ENCODE peak calls at places on chromosomes 11 and 22, in six cellular contexts. Q is sigmoid colon, P is SK-N-DZ, N is left cardiac atrium, H is H7, I is AG09319. K is an unnamed sample.

GRCh38 chr22:45998638-45999378 is 21.8 kb upstream of the WNT7B start:
- DNase-seq in Q (peak), P (no peak), N (peak), H (peak), I (no peak), K (peak)

GRCh38 chr22:38284042-38284402 is 11.2 kb upstream of the TMEM184B start:
- DNase-seq in Q (peak), P (no peak), N (no peak), H (no peak), I (peak), K (no peak)

GRCh38 chr22:49373289-49373666 is 454.4 kb downstream of the BRD1 start:
- DNase-seq in Q (no peak), P (no peak), N (no peak), H (no peak), I (no peak), K (peak)

GRCh38 chr11:128530119-128531091 is 57.0 kb downstream of the ETS1 start:
- DNase-seq in Q (peak), P (no peak), N (peak), H (no peak), I (peak), K (no peak)

GRCh38 chr11:70289582-70289981 is 19.1 kb downstream of the PPFIA1 start:
- DNase-seq in Q (no peak), P (no peak), N (no peak), H (no peak), I (no peak), K (no peak)

GRCh38 chr11:128728767-128729587 is 35.1 kb downstream of the FLI1 start:
- DNase-seq in Q (no peak), P (no peak), N (no peak), H (no peak), I (no peak), K (no peak)

GRCh38 chr22:45511847-45512261 is 9.2 kb downstream of the FBLN1 start:
- DNase-seq in Q (peak), P (no peak), N (peak), H (peak), I (peak), K (peak)

GRCh38 chr11:11035331-11035730 is 177.5 kb upstream of the ZBED5 start:
- DNase-seq in Q (no peak), P (no peak), N (no peak), H (no peak), I (no peak), K (no peak)

GRCh38 chr22:30943368-30943767 is 25.2 kb downstream of the MORC2 start:
- DNase-seq in Q (no peak), P (no peak), N (no peak), H (no peak), I (no peak), K (no peak)

GRCh38 chr22:37556750-37557149 is 3.5 kb upstream of the CDC42EP1 start:
- DNase-seq in Q (no peak), P (no peak), N (no peak), H (peak), I (no peak), K (no peak)

GRCh38 chr22:17792289-17792688 is 18.0 kb upstream of the BID start:
- DNase-seq in Q (no peak), P (no peak), N (no peak), H (peak), I (no peak), K (no peak)

GRCh38 chr11:121293276-121293569 is 652 bp downstream of the SC5D start:
- DNase-seq in Q (no peak), P (no peak), N (no peak), H (no peak), I (no peak), K (no peak)

GRCh38 chr11:120303004-120303637 is 22.0 kb upstream of the TLCD5 start:
- DNase-seq in Q (peak), P (peak), N (peak), H (peak), I (peak), K (peak)

GRCh38 chr11:20156876-20157613 is 3.2 kb downstream of the DBX1 start:
- DNase-seq in Q (no peak), P (no peak), N (no peak), H (no peak), I (no peak), K (no peak)

GRCh38 chr22:17540481-17540880 is 22.8 kb upstream of the SLC25A18 start:
- DNase-seq in Q (no peak), P (no peak), N (no peak), H (peak), I (no peak), K (no peak)

GRCh38 chr11:42631223-42631843 is 680.5 kb upstream of the API5 start:
- DNase-seq in Q (no peak), P (peak), N (no peak), H (peak), I (no peak), K (no peak)

GRCh38 chr11:78192223-78192719 is 3.6 kb downstream of the USP35 start:
- DNase-seq in Q (peak), P (no peak), N (no peak), H (no peak), I (no peak), K (no peak)

GRCh38 chr11:129960216-129961214 is 42.1 kb downstream of the PRDM10 start:
- DNase-seq in Q (no peak), P (no peak), N (no peak), H (no peak), I (peak), K (no peak)

GRCh38 chr11:126288237-126288636 is 5.3 kb downstream of the TIRAP start:
- DNase-seq in Q (no peak), P (no peak), N (no peak), H (no peak), I (no peak), K (no peak)

GRCh38 chr22:50051930-50052329 is 6.2 kb downstream of the TTLL8 start:
- DNase-seq in Q (no peak), P (no peak), N (no peak), H (peak), I (no peak), K (no peak)

GRCh38 chr11:45390407-45390806 is 104.3 kb upstream of the SYT13 start:
- DNase-seq in Q (no peak), P (no peak), N (no peak), H (no peak), I (no peak), K (no peak)

K was measured in posterior vena cava.